ENCODE peak calls at places on chromosomes 2 and 18, in four cellular contexts. W, N, E and X are unnamed samples.

GRCh38 chr18:35497006-35497333 is 790 bp downstream of the INO80C start:
- DNase-seq in W (no peak), N (no peak), E (no peak), X (no peak)

GRCh38 chr18:55338955-55339662 is 248.9 kb downstream of the TCF4 start:
- DNase-seq in W (no peak), E (no peak), N (no peak), X (no peak)

GRCh38 chr2:54555318-54555837 is 99.3 kb downstream of the SPTBN1 start:
- DNase-seq in W (no peak), N (no peak), E (no peak), X (no peak)

GRCh38 chr2:237864940-237865622 is 5.7 kb downstream of the RAMP1 start:
- DNase-seq in W (no peak), N (no peak), E (no peak), X (no peak)

GRCh38 chr2:64350996-64351395 is 103.0 kb upstream of the LGALSL start:
- DNase-seq in N (no peak), E (no peak), W (no peak), X (no peak)

GRCh38 chr18:55243852-55244251 is 284.6 kb upstream of the CCDC68 start:
- DNase-seq in N (no peak), E (no peak), W (no peak), X (no peak)

GRCh38 chr2:100613719-100614118 is 50.9 kb downstream of the PDCL3 start:
- DNase-seq in N (no peak), E (no peak), W (no peak), X (no peak)

GRCh38 chr2:160224060-160224459 is 24.0 kb upstream of the ITGB6 start:
- DNase-seq in E (no peak), N (peak; percentile 55), W (no peak), X (peak; percentile 81)

GRCh38 chr2:63663013-63663864 is 74.5 kb downstream of the MDH1 start:
- DNase-seq in N (no peak), E (no peak), W (no peak), X (no peak)

GRCh38 chr2:168559187-168559586 is 103.1 kb downstream of the CERS6 start:
- DNase-seq in W (no peak), E (no peak), N (no peak), X (no peak)

GRCh38 chr2:158486970-158487325 is 30.2 kb downstream of the PKP4 start:
- DNase-seq in N (no peak), E (no peak), W (no peak), X (no peak)

GRCh38 chr18:55073116-55073515 is 113.9 kb upstream of the CCDC68 start:
- DNase-seq in W (no peak), E (no peak), N (no peak), X (no peak)

GRCh38 chr2:1561793-1562521 is 148.7 kb downstream of the TPO start:
- DNase-seq in N (no peak), E (no peak), W (no peak), X (no peak)

GRCh38 chr18:32764611-32765244 is 8.1 kb downstream of the KLHL14 start:
- DNase-seq in W (no peak), N (no peak), E (no peak), X (no peak)

GRCh38 chr2:133218204-133218603 is 350.1 kb downstream of the NCKAP5 start:
- DNase-seq in E (no peak), W (no peak), N (no peak), X (no peak)

GRCh38 chr2:60885683-60886082 is 4.3 kb downstream of the REL start:
- DNase-seq in E (no peak), W (no peak), N (no peak), X (no peak)

GRCh38 chr18:56576826-56577573 is 61.4 kb downstream of the TXNL1 start:
- DNase-seq in W (no peak), E (peak; percentile 88), N (no peak), X (no peak)

GRCh38 chr18:26286008-26286407 is 59.8 kb downstream of the TAF4B start:
- DNase-seq in E (no peak), W (no peak), N (no peak), X (no peak)

GRCh38 chr2:71500426-71501079 is 47.2 kb downstream of the DYSF start:
- DNase-seq in N (no peak), E (no peak), W (no peak), X (no peak)

GRCh38 chr2:132916219-132916618 is 246.2 kb upstream of the LYPD1 start:
- DNase-seq in N (no peak), E (no peak), W (no peak), X (no peak)

GRCh38 chr2:74513605-74514367 is 464 bp upstream of the TLX2 start:
- DNase-seq in N (peak; percentile 33), W (peak; percentile 54), E (no peak), X (no peak)

GRCh38 chr2:44996356-44996755 is 12.9 kb downstream of the SIX2 start:
- DNase-seq in E (no peak), W (no peak), N (no peak), X (no peak)

GRCh38 chr2:65427536-65427935 is 4.9 kb downstream of the SPRED2 start:
- DNase-seq in W (no peak), E (no peak), N (no peak), X (no peak)

GRCh38 chr2:205982776-205983327 is 103.1 kb downstream of the INO80D start:
- DNase-seq in W (no peak), E (no peak), N (no peak), X (no peak)

GRCh38 chr2:100380681-100381080 is 36.8 kb downstream of the CHST10 start:
- DNase-seq in N (no peak), E (no peak), W (no peak), X (no peak)

GRCh38 chr2:154623819-154624218 is 74.7 kb upstream of the KCNJ3 start:
- DNase-seq in E (peak; percentile 47), N (no peak), W (peak; percentile 65), X (peak; percentile 1)

GRCh38 chr2:124804014-124804940 is 779.2 kb downstream of the CNTNAP5 start:
- DNase-seq in N (no peak), E (peak; percentile 55), W (peak; percentile 71), X (no peak)

GRCh38 chr18:69617888-69618287 is 217.2 kb downstream of the DOK6 start:
- DNase-seq in E (no peak), N (no peak), W (no peak), X (no peak)

GRCh38 chr2:60476206-60476946 is 77.1 kb downstream of the BCL11A start:
- DNase-seq in N (no peak), W (no peak), E (no peak), X (no peak)

GRCh38 chr2:28346587-28346986 is 46.1 kb upstream of the FOSL2 start:
- DNase-seq in E (no peak), W (no peak), N (no peak), X (no peak)

GRCh38 chr18:30302181-30302580 is 740.4 kb downstream of the DSC3 start:
- DNase-seq in W (no peak), E (no peak), N (no peak), X (no peak)

GRCh38 chr2:56476509-56477071 is 292.8 kb downstream of the CCDC85A start:
- DNase-seq in N (no peak), W (no peak), E (no peak), X (no peak)

GRCh38 chr2:58414506-58414905 is 173.4 kb upstream of the FANCL start:
- DNase-seq in W (no peak), E (no peak), N (no peak), X (no peak)

GRCh38 chr2:129936334-129936934 is 43.0 kb upstream of the RAB6C start:
- DNase-seq in N (no peak), W (peak; percentile 75), E (no peak), X (no peak)

GRCh38 chr2:11352781-11353537 is 8.5 kb upstream of the ROCK2 start:
- DNase-seq in E (no peak), W (no peak), N (no peak), X (no peak)

GRCh38 chr2:177143444-177143843 is 69.2 kb upstream of the HNRNPA3 start:
- DNase-seq in N (no peak), E (no peak), W (peak; percentile 41), X (peak; percentile 36)

GRCh38 chr2:207617011-207617671 is 8.1 kb downstream of the METTL21A start:
- DNase-seq in N (no peak), W (peak; percentile 8), E (no peak), X (peak; percentile 93)

GRCh38 chr2:151111599-151112278 is 149.9 kb downstream of the RBM43 start:
- DNase-seq in E (no peak), N (no peak), W (no peak), X (peak; percentile 50)

DNA sequence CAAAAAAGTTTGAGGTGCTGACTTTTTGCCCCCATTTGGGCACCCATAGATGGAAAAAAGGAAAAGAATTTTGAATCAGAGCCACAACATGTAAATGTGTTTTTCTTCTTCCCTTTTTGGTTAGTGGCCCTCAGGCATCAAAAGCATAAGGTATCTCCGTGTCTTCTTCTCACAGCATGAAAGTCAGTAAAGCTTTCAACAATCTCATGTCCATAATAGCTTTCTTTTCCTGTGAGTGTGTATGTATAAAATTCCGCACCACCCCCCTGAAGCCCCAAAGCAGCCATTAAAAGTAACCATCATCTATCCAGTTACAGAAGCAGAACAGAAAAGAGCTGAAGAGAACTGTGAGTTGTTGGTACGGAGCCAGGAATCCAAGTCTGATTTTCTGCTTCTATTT is 1539.7 kb upstream of the ACVR2A start:
- DNase-seq in N (no peak), W (no peak), E (no peak), X (no peak)
- H3K4me3 ChIP-seq in N (no peak overlapping the region), W (no peak overlapping the region), E (no peak overlapping the region), X (no peak overlapping the region)

DNA sequence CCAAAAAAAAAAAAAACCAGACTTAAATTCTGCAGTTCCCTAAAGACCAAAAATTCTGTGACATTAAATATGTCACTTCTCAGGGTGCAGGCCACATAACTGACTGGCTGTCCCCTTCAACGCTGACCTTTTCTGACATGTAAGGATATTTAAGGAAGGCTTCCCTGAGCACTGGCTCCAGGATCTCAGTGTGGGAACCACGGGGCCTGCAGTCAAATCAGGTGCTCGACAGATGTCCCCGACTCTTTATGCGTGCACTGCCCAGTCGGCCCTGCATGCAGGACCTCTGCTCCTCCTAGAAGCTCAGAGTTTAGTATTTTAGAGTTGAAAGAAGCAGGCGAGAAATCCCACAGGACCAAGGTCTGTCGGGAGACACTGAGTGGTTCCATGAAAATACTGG is 69.4 kb upstream of the POMC start:
- DNase-seq in W (no peak), E (no peak), N (no peak), X (no peak)
- TF ChIP-seq CTCF in W (no peak), E (no peak), N (no peak), X (no peak)

GRCh38 chr2:215429424-215429823 is 6.4 kb downstream of the FN1 start:
- DNase-seq in N (no peak), E (no peak), W (no peak), X (no peak)
- H3K4me3 ChIP-seq in N (no peak overlapping the region), E (no peak overlapping the region), W (no peak overlapping the region), X (no peak overlapping the region)

DNA sequence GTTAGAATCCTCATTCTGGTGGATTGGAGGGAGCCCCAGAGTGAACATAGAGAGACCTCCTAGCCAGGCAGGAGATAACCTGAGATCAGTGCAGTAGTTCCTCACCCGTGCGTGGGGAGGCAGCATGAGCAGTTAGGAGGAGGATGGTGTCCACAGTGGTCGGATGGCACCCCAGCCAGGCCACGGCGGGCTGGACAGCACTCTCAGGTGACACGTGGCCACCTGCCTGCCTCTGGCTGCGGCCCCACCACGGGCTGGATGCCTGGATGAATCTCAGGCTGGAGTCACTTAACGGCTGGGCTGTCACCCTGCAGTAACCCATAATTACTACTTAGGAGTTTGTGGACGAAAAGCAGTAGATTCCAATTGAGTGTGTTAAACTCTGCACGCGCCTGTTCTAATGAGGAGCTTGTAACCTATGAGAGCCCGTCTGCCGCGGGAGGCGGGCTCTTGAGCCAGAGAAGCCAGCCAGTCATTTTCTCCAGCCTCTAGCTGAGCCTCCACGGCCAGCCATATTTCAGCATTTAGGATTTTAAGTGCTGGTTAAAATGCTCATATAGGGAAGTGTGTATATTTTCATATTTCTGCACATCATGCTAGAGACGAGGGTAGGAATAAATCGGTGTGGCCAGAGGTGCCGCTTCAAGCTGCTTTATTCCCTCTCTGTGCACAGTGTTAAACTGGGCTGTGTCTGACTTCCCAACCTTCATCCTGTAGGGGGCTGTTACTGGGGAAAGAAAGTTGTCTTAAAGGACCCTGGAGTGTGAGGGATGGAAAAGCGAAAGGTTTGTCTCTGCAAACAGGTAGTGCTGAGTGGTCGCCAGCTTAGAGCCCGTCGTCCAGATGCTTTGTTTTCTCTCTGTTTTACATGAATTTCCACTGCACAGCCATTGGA is 144.0 kb downstream of the GLI2 start:
- DNase-seq in W (peak; percentile 44), N (no peak), E (peak; percentile 72), X (no peak)
- TF ChIP-seq CTCF in W (peak; percentile 27), N (no peak), E (peak; percentile 55), X (peak; percentile 5)